ENCODE peak calls at places on chromosomes 5 and 9, in ten cellular contexts. A is GM04503; R is skeletal muscle cell; N is stimulated activated CD8-positive, alpha-beta memory T cell treated with anti-CD3 and anti-CD28 coated beads, Interleukin-7, amount 100 ng/mL, for 24 hours; J is AG20443; F is uterus; D is HTR-8/SVneo; M is fibroblast of lung; C is body of pancreas; X is GM23248. B is an unnamed sample.

GRCh38 chr5:93208156-93208895 is 372.7 kb downstream of the NR2F1-AS1 start:
- DNase-seq in A (peak), R (no peak), N (no peak), J (peak), F (no peak), D (no peak), M (peak), C (no peak), X (peak), B (no peak)

GRCh38 chr9:92721548-92721947 is 43.1 kb downstream of the BICD2 start:
- DNase-seq in A (no peak), R (no peak), N (no peak), J (no peak), F (no peak), D (no peak), M (no peak), C (no peak), X (no peak), B (no peak)

GRCh38 chr9:71608825-71609452 is 159.4 kb downstream of the CEMIP2 start:
- DNase-seq in A (no peak), R (no peak), N (no peak), J (no peak), F (no peak), D (no peak), M (no peak), C (no peak), X (no peak), B (no peak)

GRCh38 chr9:133717113-133718031 is 20.8 kb downstream of the SARDH start:
- DNase-seq in A (no peak), R (no peak), N (no peak), J (no peak), F (no peak), D (no peak), M (no peak), C (peak), X (no peak), B (peak)

GRCh38 chr5:154368041-154368800 is 77.6 kb upstream of the SAP30L start:
- DNase-seq in A (peak), R (peak), N (no peak), J (peak), F (peak), D (peak), M (peak), C (peak), X (peak), B (peak)

GRCh38 chr9:72542917-72543316 is 21.5 kb downstream of the TMC1 start:
- DNase-seq in A (no peak), R (no peak), N (no peak), J (no peak), F (no peak), D (no peak), M (peak), C (no peak), X (no peak), B (no peak)

GRCh38 chr9:35272989-35273388 is 111.2 kb downstream of the UNC13B start:
- DNase-seq in A (no peak), R (peak), N (no peak), J (peak), F (no peak), D (no peak), M (peak), C (no peak), X (peak), B (no peak)

GRCh38 chr5:136032564-136032963 is 3.8 kb downstream of the TGFBI start:
- DNase-seq in A (no peak), R (peak), N (no peak), J (peak), F (no peak), D (peak), M (peak), C (no peak), X (peak), B (no peak)

GRCh38 chr5:151085517-151086031 is 4.7 kb upstream of the TNIP1 start:
- DNase-seq in A (no peak), R (no peak), N (no peak), J (no peak), F (peak), D (no peak), M (no peak), C (peak), X (no peak), B (peak)

GRCh38 chr9:16626577-16627130 is 243.8 kb downstream of the BNC2 start:
- DNase-seq in A (no peak), R (peak), N (no peak), J (peak), F (peak), D (peak), M (peak), C (no peak), X (peak), B (no peak)

GRCh38 chr5:173762930-173763329 is 125.2 kb upstream of the CPEB4 start:
- DNase-seq in A (no peak), R (no peak), N (no peak), J (no peak), F (no peak), D (no peak), M (no peak), C (no peak), X (no peak), B (no peak)

GRCh38 chr5:4295663-4296339 is 700.2 kb downstream of the IRX1 start:
- DNase-seq in A (no peak), R (no peak), N (no peak), J (no peak), F (no peak), D (no peak), M (no peak), C (no peak), X (peak), B (no peak)

GRCh38 chr9:95197692-95198271 is 119.7 kb downstream of the FANCC start:
- DNase-seq in A (peak), R (peak), N (no peak), J (peak), F (no peak), D (peak), M (peak), C (peak), X (peak), B (no peak)